ENCODE peak calls at places on chromosomes 7 and 10, in seven cellular contexts. Q is A673; J is upper lobe of left lung; L is fibroblast of lung; Y is ovary; U is kidney; B is CD4-positive, alpha-beta T cell. N is an unnamed sample.

GRCh38 chr10:76024460-76025123 is 593.2 kb downstream of the LRMDA start:
- DNase-seq in Q (no peak), J (peak), L (no peak), Y (no peak), U (no peak), B (no peak), N (no peak)

GRCh38 chr7:36228039-36228438 is 75.0 kb downstream of the EEPD1 start:
- DNase-seq in Q (no peak), J (no peak), L (no peak), Y (no peak), U (no peak), B (no peak), N (no peak)

GRCh38 chr7:139036901-139037300 is 1.1 kb upstream of the ZC3HAV1L start:
- DNase-seq in Q (no peak), J (no peak), L (no peak), Y (no peak), U (no peak), B (no peak), N (no peak)

GRCh38 chr10:83276971-83277370 is 862.3 kb upstream of the GHITM start:
- DNase-seq in Q (no peak), J (no peak), L (no peak), Y (no peak), U (no peak), B (no peak), N (no peak)

GRCh38 chr10:133336131-133337078 is at the start of gene CALY:
- DNase-seq in Q (peak), J (peak), L (no peak), Y (no peak), U (no peak), B (peak), N (peak)

GRCh38 chr7:86932038-86932512 is 127.4 kb downstream of the ELAPOR2 start:
- DNase-seq in Q (peak), J (no peak), L (peak), Y (no peak), U (no peak), B (no peak), N (no peak)

GRCh38 chr7:149606826-149607225 is 109.2 kb upstream of the ZNF746 start:
- DNase-seq in Q (no peak), J (no peak), L (no peak), Y (no peak), U (no peak), B (no peak), N (no peak)

GRCh38 chr10:132965411-132966057 is 23.2 kb upstream of the CFAP46 start:
- DNase-seq in Q (no peak), J (no peak), L (no peak), Y (no peak), U (no peak), B (no peak), N (no peak)

GRCh38 chr10:844552-844951 is 87.0 kb downstream of the LARP4B start:
- DNase-seq in Q (no peak), J (no peak), L (peak), Y (no peak), U (no peak), B (no peak), N (no peak)

GRCh38 chr10:99685232-99686041 is 26.1 kb downstream of the ENTPD7 start:
- DNase-seq in Q (no peak), J (no peak), L (no peak), Y (no peak), U (no peak), B (no peak), N (no peak)

GRCh38 chr10:47027812-47028260 is 116.6 kb downstream of the PTPN20 start:
- DNase-seq in Q (no peak), J (no peak), L (no peak), Y (no peak), U (no peak), B (no peak), N (peak)

GRCh38 chr10:84270708-84271107 is 25.9 kb downstream of the RGR start:
- DNase-seq in Q (no peak), J (no peak), L (no peak), Y (no peak), U (no peak), B (no peak), N (no peak)

GRCh38 chr7:107982918-107983389 is 20.0 kb downstream of the LAMB1 start:
- DNase-seq in Q (no peak), J (no peak), L (peak), Y (no peak), U (no peak), B (no peak), N (no peak)

GRCh38 chr10:43842072-43842471 is 193.4 kb upstream of the ZNF32 start:
- DNase-seq in Q (no peak), J (peak), L (no peak), Y (no peak), U (no peak), B (no peak), N (no peak)

GRCh38 chr7:43565786-43566185 is 17.1 kb upstream of the STK17A start:
- DNase-seq in Q (no peak), J (no peak), L (no peak), Y (no peak), U (no peak), B (no peak), N (no peak)

GRCh38 chr10:79155301-79156081 is 86.7 kb downstream of the ZMIZ1 start:
- DNase-seq in Q (no peak), J (no peak), L (peak), Y (no peak), U (no peak), B (no peak), N (no peak)

GRCh38 chr10:116753759-116754158 is 11.4 kb upstream of the HSPA12A start:
- DNase-seq in Q (no peak), J (no peak), L (peak), Y (no peak), U (peak), B (no peak), N (no peak)

GRCh38 chr7:142391191-142391992 is 133.5 kb upstream of the PRSS58 start:
- DNase-seq in Q (peak), J (peak), L (no peak), Y (no peak), U (no peak), B (peak), N (no peak)

GRCh38 chr10:77564781-77565589 is 72.6 kb downstream of the KCNMA1 start:
- DNase-seq in Q (no peak), J (no peak), L (peak), Y (no peak), U (no peak), B (no peak), N (no peak)

GRCh38 chr7:30142710-30143109 is 7.9 kb downstream of the MTURN start:
- DNase-seq in Q (no peak), J (no peak), L (peak), Y (no peak), U (no peak), B (no peak), N (peak)

GRCh38 chr10:70742537-70743429 is 42.4 kb downstream of the TBATA start:
- DNase-seq in Q (no peak), J (no peak), L (peak), Y (peak), U (peak), B (no peak), N (no peak)

GRCh38 chr10:114815751-114816150 is 5.8 kb upstream of the FHIP2A start:
- DNase-seq in Q (no peak), J (no peak), L (no peak), Y (no peak), U (no peak), B (no peak), N (no peak)

GRCh38 chr10:128612631-128613030 is 486.4 kb upstream of the MKI67 start:
- DNase-seq in Q (no peak), J (no peak), L (no peak), Y (no peak), U (no peak), B (no peak), N (no peak)

GRCh38 chr7:1668486-1668931 is 1.6 kb upstream of the ELFN1 start:
- DNase-seq in Q (no peak), J (peak), L (peak), Y (no peak), U (no peak), B (no peak), N (no peak)

GRCh38 chr10:14010083-14010551 is 320.6 kb downstream of the FRMD4A start:
- DNase-seq in Q (peak), J (no peak), L (peak), Y (no peak), U (no peak), B (no peak), N (no peak)

GRCh38 chr10:3213174-3213573 is 40.6 kb upstream of the PITRM1 start:
- DNase-seq in Q (no peak), J (no peak), L (no peak), Y (no peak), U (no peak), B (no peak), N (no peak)

GRCh38 chr10:5038703-5039102 is 35.0 kb upstream of the AKR1C2 start:
- DNase-seq in Q (no peak), J (no peak), L (peak), Y (no peak), U (no peak), B (no peak), N (no peak)

GRCh38 chr10:60810437-60811182 is 32.3 kb downstream of the CDK1 start:
- DNase-seq in Q (no peak), J (no peak), L (peak), Y (no peak), U (no peak), B (no peak), N (peak)

GRCh38 chr7:130907439-130907838 is 173.4 kb upstream of the KLF14 start:
- DNase-seq in Q (no peak), J (no peak), L (peak), Y (no peak), U (no peak), B (no peak), N (no peak)

GRCh38 chr10:63388421-63389031 is 77.3 kb downstream of the JMJD1C start:
- DNase-seq in Q (no peak), J (no peak), L (peak), Y (no peak), U (no peak), B (no peak), N (no peak)
- H3K27ac ChIP-seq in Q (no peak), J (peak), L (no peak), Y (no peak), U (no peak), B (no peak), N (no peak)

GRCh38 chr7:114986805-114987204 is 64.9 kb downstream of the MDFIC start:
- DNase-seq in Q (no peak), J (no peak), L (peak), Y (no peak), U (no peak), B (no peak), N (no peak)
- H3K27ac ChIP-seq in Q (no peak), J (no peak), L (no peak), Y (no peak), U (no peak), B (no peak), N (no peak)

DNA sequence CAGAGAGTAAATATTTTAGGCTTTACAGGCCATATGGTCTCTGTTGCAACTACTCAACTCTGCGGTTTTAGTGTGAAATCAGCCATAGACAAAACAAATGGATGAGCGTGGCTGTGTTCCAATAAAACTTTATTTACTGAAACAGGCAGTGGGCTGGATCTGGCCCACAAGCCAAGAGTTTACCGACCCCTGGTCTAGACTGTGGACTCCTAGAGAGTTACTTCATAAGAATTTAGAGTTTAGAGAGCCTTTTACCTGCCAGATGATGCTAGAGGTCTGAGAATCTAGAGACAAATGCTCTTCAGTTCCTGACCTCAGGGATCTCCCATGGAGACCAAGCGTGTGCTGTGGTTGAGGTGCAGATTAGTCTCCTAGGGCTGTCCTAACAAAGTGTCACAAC is 174.8 kb downstream of the PTEN start:
- DNase-seq in Q (no peak), J (no peak), L (peak), Y (no peak), U (no peak), B (no peak), N (no peak)
- H3K27ac ChIP-seq in Q (no peak), J (no peak), L (no peak), Y (no peak), U (no peak), B (no peak), N (no peak)

GRCh38 chr10:96573036-96573435 is 13.8 kb downstream of the TM9SF3 start:
- DNase-seq in Q (no peak), J (no peak), L (no peak), Y (no peak), U (no peak), B (no peak), N (no peak)
- H3K27ac ChIP-seq in Q (no peak), J (no peak), L (no peak), Y (no peak), U (no peak), B (no peak), N (no peak)

GRCh38 chr10:86957471-86958108 is at the start of gene MMRN2:
- DNase-seq in Q (no peak), J (peak), L (no peak), Y (no peak), U (peak), B (no peak), N (no peak)

GRCh38 chr10:86959737-86960002 is 1.3 kb downstream of the SNCG start:
- DNase-seq in Q (no peak), J (no peak), L (no peak), Y (no peak), U (no peak), B (no peak), N (no peak)

GRCh38 chr10:86958109-86958830 is at the start of gene SNCG:
- DNase-seq in Q (peak), J (peak), L (no peak), Y (peak), U (peak), B (no peak), N (peak)

GRCh38 chr10:86960003-86960862 is 1.8 kb downstream of the SNCG start:
- DNase-seq in Q (peak), J (peak), L (peak), Y (peak), U (peak), B (no peak), N (no peak)

DNA sequence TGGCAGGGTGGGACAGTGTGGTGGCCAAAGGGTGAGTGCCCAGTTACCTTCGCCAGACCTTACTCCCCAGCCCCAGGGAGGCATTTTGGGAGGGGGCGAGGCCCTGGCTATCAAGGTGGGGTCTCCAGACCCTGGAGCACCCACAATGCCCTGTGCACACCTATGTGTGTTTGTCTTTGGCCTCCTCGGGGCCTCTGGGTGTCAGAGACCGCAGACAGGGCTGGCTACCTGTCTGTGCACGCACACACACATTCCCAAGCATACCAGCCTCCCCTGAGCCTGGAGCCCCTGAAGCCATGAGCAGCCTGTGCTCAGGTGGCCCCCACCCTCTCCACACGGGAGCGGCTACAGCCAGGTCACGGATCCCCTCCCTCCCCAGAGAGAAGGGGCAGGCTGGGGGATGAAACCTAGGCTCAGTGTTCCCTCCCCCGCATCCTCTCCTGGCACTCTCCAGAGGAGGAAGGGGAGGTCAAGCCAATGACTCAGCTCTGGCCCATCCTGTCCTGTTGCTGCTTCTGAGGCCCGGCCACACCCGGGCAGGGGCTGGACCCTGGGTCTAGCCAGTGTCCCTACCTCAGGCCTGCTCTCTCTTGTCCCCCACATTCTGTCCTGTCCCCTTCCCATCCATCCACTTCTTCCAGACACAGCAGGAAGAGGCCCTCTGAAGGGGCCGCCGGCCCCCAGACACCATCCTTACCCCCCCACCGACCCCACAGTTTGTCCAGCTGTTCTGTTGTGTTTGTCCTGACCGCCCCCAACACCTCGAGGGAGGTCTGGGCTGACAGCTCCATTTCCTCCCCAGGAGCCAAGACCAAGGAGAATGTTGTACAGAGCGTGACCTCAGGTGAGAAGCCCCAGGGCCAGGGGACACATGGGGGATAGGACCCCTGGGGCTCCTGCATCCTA is 685 bp downstream of the SNCG start:
- DNase-seq in Q (no peak), J (peak), L (peak), Y (peak), U (peak), B (no peak), N (no peak)
- H3K27ac ChIP-seq in Q (no peak), J (peak), L (peak), Y (peak), U (peak), B (no peak), N (peak)